ENCODE peak calls at places on chromosomes 3 and 15, in four cellular contexts. Y is GM23338, M is kidney tubule cell, W is GOT3. V is an unnamed sample.

GRCh38 chr3:144390786-144391185 is 419.2 kb downstream of the DIPK2A start:
- DNase-seq in Y (no peak), M (no peak), W (no peak), V (no peak)

GRCh38 chr3:72306800-72307341 is 521.9 kb upstream of the PROK2 start:
- DNase-seq in Y (peak), M (peak), W (no peak), V (peak)

GRCh38 chr3:122231781-122232180 is 48.3 kb downstream of the CASR start:
- DNase-seq in Y (no peak), M (no peak), W (no peak), V (no peak)

GRCh38 chr3:115113367-115113766 is 33.7 kb downstream of the ZBTB20 start:
- DNase-seq in Y (no peak), M (no peak), W (no peak), V (no peak)

GRCh38 chr15:25803541-25803940 is 59.6 kb downstream of the ATP10A start:
- DNase-seq in Y (no peak), M (no peak), W (no peak), V (no peak)

GRCh38 chr15:74402873-74403589 is 30.7 kb downstream of the SEMA7A start:
- DNase-seq in Y (no peak), M (peak), W (no peak), V (no peak)

GRCh38 chr15:58528197-58528870 is 96.5 kb downstream of the LIPC start:
- DNase-seq in Y (no peak), M (peak), W (no peak), V (no peak)

GRCh38 chr3:9552252-9552999 is 1.2 kb downstream of the LHFPL4 start:
- DNase-seq in Y (peak), M (peak), W (no peak), V (peak)

GRCh38 chr15:90974216-90974615 is 19.5 kb downstream of the RCCD1 start:
- DNase-seq in Y (no peak), M (no peak), W (no peak), V (no peak)

GRCh38 chr3:30649572-30650310 is 43.3 kb downstream of the TGFBR2 start:
- DNase-seq in Y (no peak), M (no peak), W (no peak), V (no peak)

GRCh38 chr3:9142346-9142745 is 107.1 kb downstream of the SRGAP3 start:
- DNase-seq in Y (no peak), M (no peak), W (no peak), V (no peak)

GRCh38 chr3:143155756-143156155 is 36.2 kb downstream of the CHST2 start:
- DNase-seq in Y (no peak), M (no peak), W (no peak), V (no peak)

GRCh38 chr3:136350132-136350531 is 100.0 kb downstream of the PCCB start:
- DNase-seq in Y (no peak), M (peak), W (no peak), V (no peak)

GRCh38 chr3:157516928-157517327 is 13.7 kb upstream of the VEPH1 start:
- DNase-seq in Y (no peak), M (no peak), W (no peak), V (no peak)

GRCh38 chr15:76107169-76107568 is 47.4 kb downstream of the TMEM266 start:
- DNase-seq in Y (no peak), M (peak), W (no peak), V (no peak)

GRCh38 chr3:36461588-36461987 is 81.3 kb downstream of the STAC start:
- DNase-seq in Y (no peak), M (peak), W (no peak), V (no peak)

GRCh38 chr3:141707741-141708203 is 30.3 kb upstream of the RNF7 start:
- DNase-seq in Y (no peak), M (no peak), W (no peak), V (no peak)

GRCh38 chr3:178245385-178245778 is 290.9 kb upstream of the KCNMB2 start:
- DNase-seq in Y (no peak), M (no peak), W (no peak), V (no peak)